ENCODE peak calls at places on chromosome 18, in eight cellular contexts. R is stimulated activated naive CD4-positive, alpha-beta T cell treated with Interleukin-2 at 50 U/mL for 16 hours; L is Caki2; A is M059J; G is H54; K is RCC 7860; D is stimulated activated CD4-positive, alpha-beta T cell treated with anti-CD3 and anti-CD28 coated beads, Interleukin-4, amount 100 ng/mL, for 4 hours; J is activated T-cell treated with anti-CD3 and anti-CD28 coated beads for 24 hours. W is an unnamed sample.

GRCh38 chr18:80171190-80171872 is 62.3 kb downstream of the ADNP2 start:
- DNase-seq in K (no peak), J (no peak), R (peak; percentile 33), A (peak; percentile 12), L (no peak), D (peak; percentile 42), G (peak; percentile 32), W (no peak)

GRCh38 chr18:316391-316790 is 48.5 kb upstream of the THOC1 start:
- DNase-seq in R (no peak), G (no peak), A (no peak), K (no peak), L (no peak), J (no peak), D (no peak), W (no peak)

GRCh38 chr18:75201273-75201898 is 7.6 kb downstream of the PTGR3 start:
- DNase-seq in G (no peak), R (no peak), D (no peak), A (no peak), K (no peak), J (no peak), L (no peak), W (no peak)

GRCh38 chr18:70907673-70908072 is 618.8 kb downstream of the SOCS6 start:
- DNase-seq in L (peak; percentile 19), R (no peak), D (no peak), A (no peak), J (no peak), K (no peak), G (no peak), W (no peak)

GRCh38 chr18:8121942-8122480 is 487.2 kb upstream of the RAB12 start:
- DNase-seq in L (peak; percentile 69), J (no peak), R (no peak), A (peak; percentile 73), D (no peak), K (peak; percentile 71), G (no peak), W (no peak)

GRCh38 chr18:2672872-2673271 is 17.3 kb downstream of the SMCHD1 start:
- DNase-seq in A (no peak), R (no peak), J (no peak), D (no peak), G (no peak), K (no peak), L (no peak), W (no peak)

GRCh38 chr18:22988208-22988607 is 55.1 kb downstream of the RBBP8 start:
- DNase-seq in D (no peak), A (no peak), R (no peak), J (no peak), L (no peak), K (no peak), G (no peak), W (no peak)

GRCh38 chr18:46098616-46098933 is 479 bp upstream of the ATP5F1A start:
- DNase-seq in J (no peak), A (no peak), K (no peak), L (no peak), R (no peak), G (no peak), D (no peak), W (no peak)

GRCh38 chr18:68560128-68560527 is 154.8 kb downstream of the TMX3 start:
- DNase-seq in K (no peak), L (no peak), A (no peak), G (no peak), D (no peak), J (no peak), R (no peak), W (no peak)

GRCh38 chr18:74976331-74976909 is 232.5 kb downstream of the PTGR3 start:
- DNase-seq in G (no peak), R (no peak), K (no peak), L (no peak), A (no peak), D (no peak), J (no peak), W (no peak)

GRCh38 chr18:58454406-58455061 is 174.4 kb downstream of the ALPK2 start:
- DNase-seq in R (no peak), J (no peak), A (peak; percentile 34), D (no peak), G (no peak), K (no peak), L (no peak), W (no peak)

GRCh38 chr18:8341481-8342230 is 267.6 kb upstream of the RAB12 start:
- DNase-seq in R (no peak), D (no peak), J (no peak), K (peak; percentile 64), A (peak; percentile 89), G (no peak), L (peak; percentile 93), W (no peak)

GRCh38 chr18:6610436-6610835 is 119.1 kb upstream of the ARHGAP28 start:
- DNase-seq in D (no peak), G (no peak), L (no peak), A (no peak), J (no peak), K (no peak), R (no peak), W (no peak)

GRCh38 chr18:50056185-50056584 is 138.8 kb downstream of the MYO5B start:
- DNase-seq in D (no peak), L (no peak), G (no peak), J (no peak), R (no peak), K (no peak), A (no peak), W (no peak)

GRCh38 chr18:67519582-67519981 is 3.1 kb upstream of the DSEL start:
- DNase-seq in A (peak; percentile 48), L (no peak), R (no peak), J (no peak), D (no peak), G (no peak), K (no peak), W (no peak)

GRCh38 chr18:49666045-49666444 is 104.2 kb downstream of the LIPG start:
- DNase-seq in A (peak; percentile 46), J (no peak), G (no peak), L (no peak), D (no peak), R (no peak), K (no peak), W (no peak)

GRCh38 chr18:10003281-10003680 is 89.5 kb downstream of the VAPA start:
- DNase-seq in A (no peak), R (no peak), K (no peak), D (no peak), G (no peak), L (no peak), J (no peak), W (no peak)

GRCh38 chr18:60950634-60951033 is 382.6 kb upstream of the CDH20 start:
- DNase-seq in A (no peak), K (no peak), J (no peak), G (no peak), L (no peak), D (no peak), R (no peak), W (no peak)

W was measured in brain pericyte.